ENCODE peak calls at places on chromosomes 16 and 17, in nine cellular contexts. A is H9; I is cardiac muscle cell; L is mesendoderm; W is PC-3; C is heart right ventricle; T is CD8-positive, alpha-beta T cell; F is PC-9; V is stomach. O is an unnamed sample.

GRCh38 chr17:40218740-40219072 is 398 bp upstream of the WIPF2 start:
- DNase-seq in A (peak; percentile 94), I (peak; percentile 47), W (peak; percentile 13), T (peak; percentile 74), V (peak; percentile 61), L (peak; percentile 98), F (peak; percentile 45), C (peak; percentile 62), O (peak; percentile 64)

GRCh38 chr16:46632778-46633733 is 11.9 kb upstream of the SHCBP1 start:
- DNase-seq in T (no peak), V (no peak), C (no peak), W (no peak), I (peak; percentile 50), F (no peak), L (peak; percentile 84), A (peak; percentile 96), O (no peak)

GRCh38 chr16:49929606-49930005 is 73.7 kb upstream of the ZNF423 start:
- DNase-seq in C (no peak), V (no peak), I (no peak), W (no peak), A (no peak), T (no peak), L (no peak), F (no peak), O (no peak)

GRCh38 chr17:82272495-82273326 is 789 bp downstream of the CSNK1D start:
- DNase-seq in L (peak; percentile 39), F (no peak), W (no peak), A (peak; percentile 60), C (peak; percentile 59), T (peak; percentile 61), V (no peak), I (peak; percentile 23), O (no peak)

GRCh38 chr16:69328854-69329316 is 1.5 kb downstream of the PDF start:
- DNase-seq in F (peak; percentile 49), V (no peak), I (no peak), W (peak; percentile 73), L (no peak), A (no peak), T (peak; percentile 46), C (no peak), O (no peak)

GRCh38 chr17:37742114-37742761 is 2.6 kb downstream of the HNF1B start:
- DNase-seq in A (peak; percentile 72), F (no peak), C (no peak), L (peak; percentile 63), I (peak; percentile 46), T (no peak), W (peak; percentile 16), V (peak; percentile 37), O (no peak)

GRCh38 chr17:63542942-63543821 is 7.1 kb upstream of the DCAF7 start:
- DNase-seq in I (no peak), V (peak; percentile 70), L (no peak), C (no peak), W (no peak), F (no peak), A (no peak), T (no peak), O (no peak)

GRCh38 chr17:30565073-30565935 is 88.1 kb downstream of the GOSR1 start:
- DNase-seq in L (peak; percentile 90), T (peak; percentile 25), W (no peak), V (peak; percentile 9), F (peak; percentile 38), I (no peak), A (peak; percentile 73), C (no peak), O (peak; percentile 22)

GRCh38 chr17:63961355-63962207 is 11.1 kb downstream of the SCN4A start:
- DNase-seq in C (peak; percentile 70), I (peak; percentile 91), V (peak; percentile 44), T (no peak), F (peak; percentile 74), L (peak; percentile 98), W (peak; percentile 39), A (peak; percentile 100), O (peak; percentile 36)

GRCh38 chr17:62824290-62825135 is 16.4 kb upstream of the MARCHF10 start:
- DNase-seq in I (no peak), F (peak; percentile 98), L (peak; percentile 94), T (no peak), C (no peak), V (no peak), A (peak; percentile 82), W (peak; percentile 92), O (peak; percentile 93)

GRCh38 chr17:47948706-47949196 is 7.4 kb downstream of the PNPO start:
- DNase-seq in A (no peak), F (peak; percentile 78), I (no peak), T (no peak), C (no peak), V (peak; percentile 84), L (no peak), W (peak; percentile 96), O (no peak)

GRCh38 chr16:30921748-30922419 is 1.5 kb upstream of the FBXL19 start:
- DNase-seq in I (peak; percentile 97), F (peak; percentile 67), V (peak; percentile 90), T (peak; percentile 92), A (peak; percentile 95), C (peak; percentile 92), W (peak; percentile 72), L (peak; percentile 97), O (peak; percentile 90)

GRCh38 chr17:28747801-28748750 is 4.3 kb downstream of the TRAF4 start:
- DNase-seq in W (no peak), L (no peak), F (no peak), A (peak; percentile 36), I (no peak), T (no peak), C (no peak), V (no peak), O (no peak)

GRCh38 chr16:48501516-48502377 is 108.2 kb downstream of the N4BP1 start:
- DNase-seq in F (no peak), W (no peak), T (no peak), L (peak; percentile 27), C (peak; percentile 22), I (peak; percentile 48), V (no peak), A (no peak), O (no peak)

GRCh38 chr16:26762596-26762995 is 304.1 kb upstream of the C16orf82 start:
- DNase-seq in A (peak; percentile 28), T (no peak), I (peak; percentile 52), V (no peak), F (no peak), L (peak; percentile 13), W (no peak), C (no peak), O (no peak)

GRCh38 chr17:78664476-78665384 is 87.5 kb upstream of the DNAH17 start:
- DNase-seq in V (no peak), C (peak; percentile 32), F (no peak), A (no peak), L (no peak), W (peak; percentile 17), I (no peak), T (no peak), O (no peak)

DNA sequence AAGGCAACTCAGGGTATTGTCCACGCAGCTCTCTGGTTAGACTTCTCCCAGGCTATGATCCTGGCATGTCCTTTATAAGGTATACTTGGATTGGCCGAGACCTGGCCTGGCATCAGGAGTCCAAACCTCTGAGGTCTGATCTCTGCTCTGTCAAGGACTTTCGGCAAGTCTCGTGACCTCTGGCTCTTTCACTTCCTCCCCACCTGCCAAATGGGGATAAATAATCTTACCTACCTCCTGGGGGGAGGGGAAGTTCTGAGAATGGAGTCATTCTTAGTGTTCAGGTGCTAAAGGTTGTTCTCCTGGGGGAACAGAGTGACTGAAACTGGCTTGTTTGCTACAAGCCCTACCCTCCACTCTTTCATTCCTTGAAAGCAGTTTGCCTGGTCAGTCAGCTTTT is 7.6 kb downstream of the ATXN1L start:
- DNase-seq in I (no peak), L (no peak), F (no peak), W (no peak), T (no peak), C (no peak), V (no peak), A (no peak), O (no peak)
- H3K27ac ChIP-seq in I (no peak overlapping the region), L (no peak overlapping the region), F (no peak overlapping the region), W (no peak overlapping the region), T (no peak overlapping the region), C (no peak overlapping the region), V (no peak overlapping the region), A (no peak overlapping the region), O (no peak overlapping the region)

GRCh38 chr16:86568677-86569623 is 2.3 kb downstream of the FOXC2 start:
- DNase-seq in I (no peak), T (no peak), A (peak; percentile 31), F (no peak), L (peak; percentile 19), W (no peak), C (no peak), V (no peak), O (no peak)
- H3K4me1 ChIP-seq in I (peaks cover 26% of the 10 kb centered on the region), T (peaks cover 16% of the 10 kb centered on the region), A (peaks cover 11% of the 10 kb centered on the region), F (no peaks in the 10 kb centered on the region), L (peaks cover 11% of the 10 kb centered on the region), W (peaks cover 11% of the 10 kb centered on the region), C (peaks cover 31% of the 10 kb centered on the region), V (peaks cover 32% of the 10 kb centered on the region), O (no peaks in the 10 kb centered on the region)

GRCh38 chr17:43905985-43906852 is 1.1 kb downstream of the MPP2 start:
- DNase-seq in A (peak; percentile 94), L (peak; percentile 92), T (peak; percentile 59), I (peak; percentile 81), V (peak; percentile 74), F (no peak), W (no peak), C (peak; percentile 83), O (no peak)
- H3K27ac ChIP-seq in A (no peak overlapping the region), L (no peak overlapping the region), T (peak overlapping the region; percentile 65), I (no peak overlapping the region), V (peak overlapping the region; percentile 87), F (no peak overlapping the region), W (no peak overlapping the region), C (no peak overlapping the region), O (no peak overlapping the region)

DNA sequence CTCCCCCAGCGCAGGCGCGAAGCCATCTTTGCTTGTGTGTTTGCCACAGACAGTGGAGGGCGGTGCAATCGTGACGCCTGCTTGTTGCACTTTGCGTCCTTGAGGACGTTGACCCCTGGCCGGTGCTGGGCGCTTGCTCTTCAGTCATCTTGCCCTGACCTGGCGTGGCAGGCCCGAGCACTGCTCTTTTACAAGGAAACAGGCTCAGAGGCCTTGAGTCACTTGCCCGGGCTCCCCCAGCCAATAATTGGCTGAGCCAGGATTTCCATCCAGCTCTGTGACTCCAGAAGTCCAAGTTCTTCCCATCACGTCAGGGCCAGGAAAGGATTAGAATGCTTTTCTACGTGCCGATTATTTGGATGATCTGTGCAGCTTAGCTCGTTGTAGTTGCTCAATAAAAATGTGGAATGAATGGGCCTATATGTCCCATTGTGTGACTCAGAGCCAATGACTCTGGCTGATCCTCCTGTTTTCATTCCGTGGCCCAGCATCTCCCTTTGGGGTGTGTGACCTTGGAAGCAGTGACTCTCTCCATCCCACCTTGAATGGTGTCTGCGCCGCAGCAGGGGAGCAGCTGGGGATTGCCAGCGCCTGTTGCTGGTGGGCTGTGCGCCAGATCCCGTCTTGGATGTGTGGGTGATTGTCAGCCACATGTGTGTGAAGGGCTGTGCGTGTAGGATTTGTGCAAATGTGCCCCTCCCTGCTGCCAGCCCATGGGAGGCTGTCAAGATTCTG is 214.1 kb downstream of the SEC14L1 start:
- DNase-seq in V (peak; percentile 51), F (no peak), C (peak; percentile 59), T (peak; percentile 25), I (no peak), A (peak; percentile 36), L (no peak), W (peak; percentile 38), O (peak; percentile 86)
- H3K4me1 ChIP-seq in V (peaks cover 70% of the 10 kb centered on the region), F (no peaks in the 10 kb centered on the region), C (peaks cover 56% of the 10 kb centered on the region), T (peaks cover 16% of the 10 kb centered on the region), I (peaks cover 23% of the 10 kb centered on the region), A (no peaks in the 10 kb centered on the region), L (no peaks in the 10 kb centered on the region), W (no peaks in the 10 kb centered on the region), O (no peaks in the 10 kb centered on the region)

O was measured in foreskin keratinocyte.